ENCODE peak calls at places on chromosomes 1 and 21, in ten cellular contexts. One of them, this sample, is unnamed.
A peak's percentile ranks its signal among the peaks of the same experiment; 100 is the strongest.

GRCh38 chr1:101238041-101238515 is 1.3 kb downstream of the S1PR1 start:
- DNase-seq in HCT116: no peak
- DNase-seq in Panc1: no peak
- DNase-seq in stomach: no peak
- DNase-seq in SK-N-SH: no peak
- DNase-seq in HL-60: no peak
- DNase-seq in esophagus muscularis mucosa: no peak
- DNase-seq in endothelial cell of umbilical vein: peak; percentile 62
- DNase-seq in vagina: no peak
- DNase-seq in GM23338: peak; percentile 52
- DNase-seq in this sample: peak; percentile 34

GRCh38 chr1:153212201-153212600 is 5.2 kb upstream of the PRR9 start:
- DNase-seq in GM23338: no peak
- DNase-seq in HCT116: no peak
- DNase-seq in esophagus muscularis mucosa: no peak
- DNase-seq in endothelial cell of umbilical vein: no peak
- DNase-seq in vagina: no peak
- DNase-seq in stomach: no peak
- DNase-seq in SK-N-SH: no peak
- DNase-seq in HL-60: no peak
- DNase-seq in Panc1: no peak
- DNase-seq in this sample: no peak

GRCh38 chr1:208616776-208617175 is 372.6 kb upstream of the PLXNA2 start:
- DNase-seq in HL-60: no peak
- DNase-seq in stomach: no peak
- DNase-seq in HCT116: no peak
- DNase-seq in SK-N-SH: no peak
- DNase-seq in GM23338: no peak
- DNase-seq in Panc1: no peak
- DNase-seq in esophagus muscularis mucosa: peak; percentile 60
- DNase-seq in vagina: no peak
- DNase-seq in endothelial cell of umbilical vein: no peak
- DNase-seq in this sample: no peak

GRCh38 chr21:41228492-41228891 is 60.5 kb downstream of the BACE2 start:
- DNase-seq in HCT116: no peak
- DNase-seq in Panc1: no peak
- DNase-seq in stomach: no peak
- DNase-seq in GM23338: no peak
- DNase-seq in esophagus muscularis mucosa: no peak
- DNase-seq in SK-N-SH: no peak
- DNase-seq in vagina: no peak
- DNase-seq in endothelial cell of umbilical vein: no peak
- DNase-seq in HL-60: no peak
- DNase-seq in this sample: no peak

GRCh38 chr1:230746617-230747016 is 571 bp upstream of the CAPN9 start:
- DNase-seq in GM23338: no peak
- DNase-seq in SK-N-SH: no peak
- DNase-seq in HL-60: no peak
- DNase-seq in HCT116: no peak
- DNase-seq in stomach: no peak
- DNase-seq in endothelial cell of umbilical vein: no peak
- DNase-seq in vagina: no peak
- DNase-seq in Panc1: no peak
- DNase-seq in esophagus muscularis mucosa: no peak
- DNase-seq in this sample: no peak

GRCh38 chr1:184947497-184948256 is 26.6 kb downstream of the NIBAN1 start:
- DNase-seq in esophagus muscularis mucosa: peak; percentile 26
- DNase-seq in vagina: no peak
- DNase-seq in SK-N-SH: no peak
- DNase-seq in endothelial cell of umbilical vein: no peak
- DNase-seq in HL-60: no peak
- DNase-seq in GM23338: no peak
- DNase-seq in HCT116: no peak
- DNase-seq in Panc1: no peak
- DNase-seq in stomach: no peak
- DNase-seq in this sample: peak; percentile 37

GRCh38 chr1:246164764-246165163 is 342.3 kb downstream of the SMYD3 start:
- DNase-seq in esophagus muscularis mucosa: peak; percentile 62
- DNase-seq in vagina: no peak
- DNase-seq in HL-60: no peak
- DNase-seq in GM23338: no peak
- DNase-seq in SK-N-SH: no peak
- DNase-seq in endothelial cell of umbilical vein: no peak
- DNase-seq in Panc1: no peak
- DNase-seq in stomach: no peak
- DNase-seq in HCT116: no peak
- DNase-seq in this sample: no peak

GRCh38 chr21:29287383-29287782 is 11.3 kb upstream of the BACH1 start:
- DNase-seq in HCT116: no peak
- DNase-seq in endothelial cell of umbilical vein: peak; percentile 60
- DNase-seq in HL-60: peak; percentile 9
- DNase-seq in SK-N-SH: no peak
- DNase-seq in vagina: no peak
- DNase-seq in GM23338: no peak
- DNase-seq in Panc1: no peak
- DNase-seq in esophagus muscularis mucosa: peak; percentile 7
- DNase-seq in stomach: no peak
- DNase-seq in this sample: no peak

GRCh38 chr1:26970810-26971209 is 10.5 kb upstream of the KDF1 start:
- DNase-seq in stomach: peak; percentile 79
- DNase-seq in endothelial cell of umbilical vein: no peak
- DNase-seq in HL-60: no peak
- DNase-seq in esophagus muscularis mucosa: no peak
- DNase-seq in HCT116: no peak
- DNase-seq in Panc1: no peak
- DNase-seq in GM23338: no peak
- DNase-seq in SK-N-SH: no peak
- DNase-seq in vagina: no peak
- DNase-seq in this sample: no peak

GRCh38 chr1:201506092-201506491 is 831 bp downstream of the CSRP1 start:
- DNase-seq in vagina: no peak
- DNase-seq in SK-N-SH: no peak
- DNase-seq in Panc1: no peak
- DNase-seq in GM23338: no peak
- DNase-seq in stomach: no peak
- DNase-seq in HCT116: no peak
- DNase-seq in esophagus muscularis mucosa: no peak
- DNase-seq in HL-60: no peak
- DNase-seq in endothelial cell of umbilical vein: peak; percentile 36
- DNase-seq in this sample: no peak

GRCh38 chr1:201508809-201509208 is 1.9 kb upstream of the CSRP1 start:
- DNase-seq in Panc1: no peak
- DNase-seq in SK-N-SH: no peak
- DNase-seq in HCT116: no peak
- DNase-seq in GM23338: no peak
- DNase-seq in stomach: no peak
- DNase-seq in esophagus muscularis mucosa: no peak
- DNase-seq in endothelial cell of umbilical vein: no peak
- DNase-seq in vagina: no peak
- DNase-seq in HL-60: no peak
- DNase-seq in this sample: no peak

GRCh38 chr1:201504799-201505504 is 2.0 kb downstream of the CSRP1 start:
- DNase-seq in esophagus muscularis mucosa: no peak
- DNase-seq in vagina: no peak
- DNase-seq in HCT116: no peak
- DNase-seq in endothelial cell of umbilical vein: no peak
- DNase-seq in HL-60: no peak
- DNase-seq in stomach: no peak
- DNase-seq in SK-N-SH: no peak
- DNase-seq in GM23338: no peak
- DNase-seq in Panc1: no peak
- DNase-seq in this sample: no peak

GRCh38 chr1:201505505-201505893 is 1.4 kb downstream of the CSRP1 start:
- DNase-seq in GM23338: no peak
- DNase-seq in endothelial cell of umbilical vein: peak; percentile 75
- DNase-seq in HL-60: peak; percentile 23
- DNase-seq in vagina: no peak
- DNase-seq in stomach: no peak
- DNase-seq in SK-N-SH: no peak
- DNase-seq in esophagus muscularis mucosa: no peak
- DNase-seq in HCT116: no peak
- DNase-seq in Panc1: no peak
- DNase-seq in this sample: no peak

GRCh38 chr1:201506573-201507567 is at the start of gene CSRP1:
- DNase-seq in Panc1: no peak
- DNase-seq in endothelial cell of umbilical vein: peak; percentile 74
- DNase-seq in HCT116: peak; percentile 71
- DNase-seq in esophagus muscularis mucosa: peak; percentile 94
- DNase-seq in stomach: peak; percentile 90
- DNase-seq in HL-60: peak; percentile 83
- DNase-seq in vagina: no peak
- DNase-seq in SK-N-SH: peak; percentile 96
- DNase-seq in GM23338: peak; percentile 52
- DNase-seq in this sample: peak; percentile 87
- TF ChIP-seq POLR2AphosphoS5 in Panc1: peak; percentile 63
- TF ChIP-seq POLR2AphosphoS5 in endothelial cell of umbilical vein: peak; percentile 99
- TF ChIP-seq POLR2AphosphoS5 in HCT116: peak; percentile 94
- TF ChIP-seq POLR2AphosphoS5 in esophagus muscularis mucosa: peak; percentile 92
- TF ChIP-seq POLR2AphosphoS5 in stomach: peak; percentile 98
- TF ChIP-seq POLR2AphosphoS5 in HL-60: peak; percentile 76
- TF ChIP-seq POLR2AphosphoS5 in vagina: peak; percentile 84
- TF ChIP-seq POLR2AphosphoS5 in SK-N-SH: peak; percentile 82
- TF ChIP-seq POLR2AphosphoS5 in GM23338: no peak
- TF ChIP-seq POLR2AphosphoS5 in this sample: peak; percentile 93

DNA sequence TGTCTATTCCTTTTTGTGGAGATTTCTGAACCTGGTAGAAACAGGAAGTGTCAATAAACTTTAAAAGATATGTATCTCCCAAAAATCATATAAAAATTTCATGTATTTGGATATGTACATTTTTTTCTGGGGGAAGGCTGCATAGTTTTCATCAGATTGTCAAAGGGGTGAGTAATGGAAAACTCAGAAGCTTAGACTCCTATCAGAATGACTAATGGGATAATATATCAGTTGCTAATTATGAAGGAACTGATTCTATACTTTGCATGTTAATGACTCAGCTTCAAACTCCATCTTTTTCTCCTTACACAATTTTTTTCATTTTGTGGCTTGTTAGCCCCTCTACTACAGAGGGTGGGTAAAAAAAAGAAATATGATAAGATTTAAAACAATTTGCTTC is 55.9 kb downstream of the GON4L start:
- DNase-seq in Panc1: no peak
- DNase-seq in vagina: no peak
- DNase-seq in HL-60: no peak
- DNase-seq in esophagus muscularis mucosa: no peak
- DNase-seq in stomach: no peak
- DNase-seq in HCT116: no peak
- DNase-seq in SK-N-SH: no peak
- DNase-seq in GM23338: no peak
- DNase-seq in endothelial cell of umbilical vein: peak; percentile 30
- DNase-seq in this sample: no peak
- TF ChIP-seq CTCF in Panc1: no peak
- TF ChIP-seq CTCF in vagina: no peak
- TF ChIP-seq CTCF in HL-60: no peak
- TF ChIP-seq CTCF in esophagus muscularis mucosa: no peak
- TF ChIP-seq CTCF in stomach: no peak
- TF ChIP-seq CTCF in HCT116: no peak
- TF ChIP-seq CTCF in SK-N-SH: no peak
- TF ChIP-seq CTCF in GM23338: no peak
- TF ChIP-seq CTCF in endothelial cell of umbilical vein: no peak
- TF ChIP-seq CTCF in this sample: no peak

DNA sequence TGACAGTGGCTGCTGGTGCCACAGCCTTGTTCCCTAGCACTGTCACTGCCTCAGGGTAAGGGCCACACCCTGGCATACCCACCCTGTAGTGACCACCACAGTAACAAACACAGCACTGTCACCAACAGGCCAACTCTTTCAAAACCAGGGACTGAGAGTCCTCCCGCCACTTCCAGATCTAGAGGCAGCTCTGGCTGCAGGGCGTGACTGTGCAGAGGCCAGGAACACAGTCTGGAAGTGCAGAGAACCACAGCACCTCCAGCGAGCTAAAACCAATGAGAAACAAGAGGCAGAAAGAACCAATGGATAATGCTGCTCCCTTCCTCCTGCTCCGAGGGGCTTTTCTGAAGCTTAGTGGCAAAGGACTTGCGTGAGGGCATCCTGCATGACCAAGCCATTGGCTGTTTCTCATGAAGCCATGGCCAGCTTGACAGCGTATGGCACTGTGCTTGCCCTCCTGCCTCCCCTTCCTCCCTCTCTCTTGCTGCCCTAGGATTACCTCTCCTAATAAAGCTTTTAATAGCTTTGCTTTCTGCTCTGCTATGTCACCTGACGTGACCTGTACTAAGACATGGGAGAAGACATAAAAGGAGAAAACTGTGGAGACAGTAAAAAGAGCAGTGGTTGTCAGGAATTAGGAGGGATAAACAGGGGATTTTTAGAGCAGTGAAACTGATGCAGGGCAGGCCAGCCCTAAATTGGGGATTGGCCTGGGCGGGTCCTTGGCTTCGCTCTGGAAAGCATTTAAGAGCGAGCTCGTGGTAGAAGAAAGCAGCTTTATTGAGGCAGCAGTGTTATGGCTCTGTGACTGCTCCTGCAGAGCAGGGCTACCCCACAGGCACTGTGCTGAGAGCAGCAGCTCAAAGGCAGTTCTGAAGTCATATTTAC is 7.1 kb downstream of the PARP1 start:
- DNase-seq in vagina: no peak
- DNase-seq in endothelial cell of umbilical vein: no peak
- DNase-seq in HL-60: no peak
- DNase-seq in GM23338: no peak
- DNase-seq in stomach: no peak
- DNase-seq in SK-N-SH: no peak
- DNase-seq in HCT116: no peak
- DNase-seq in esophagus muscularis mucosa: no peak
- DNase-seq in Panc1: no peak
- DNase-seq in this sample: no peak
- TF ChIP-seq POLR2AphosphoS5 in vagina: no peak
- TF ChIP-seq POLR2AphosphoS5 in endothelial cell of umbilical vein: no peak
- TF ChIP-seq POLR2AphosphoS5 in HL-60: no peak
- TF ChIP-seq POLR2AphosphoS5 in GM23338: no peak
- TF ChIP-seq POLR2AphosphoS5 in stomach: no peak
- TF ChIP-seq POLR2AphosphoS5 in SK-N-SH: no peak
- TF ChIP-seq POLR2AphosphoS5 in HCT116: no peak
- TF ChIP-seq POLR2AphosphoS5 in esophagus muscularis mucosa: peak; percentile 44
- TF ChIP-seq POLR2AphosphoS5 in Panc1: no peak
- TF ChIP-seq POLR2AphosphoS5 in this sample: no peak

GRCh38 chr1:119771016-119771415 is 2.3 kb upstream of the HMGCS2 start:
- DNase-seq in endothelial cell of umbilical vein: peak; percentile 4
- DNase-seq in GM23338: peak; percentile 52
- DNase-seq in HCT116: no peak
- DNase-seq in stomach: no peak
- DNase-seq in esophagus muscularis mucosa: peak; percentile 60
- DNase-seq in HL-60: no peak
- DNase-seq in SK-N-SH: peak; percentile 29
- DNase-seq in vagina: no peak
- DNase-seq in Panc1: no peak
- DNase-seq in this sample: no peak
- TF ChIP-seq CTCF in endothelial cell of umbilical vein: no peak
- TF ChIP-seq CTCF in GM23338: peak; percentile 49
- TF ChIP-seq CTCF in HCT116: no peak
- TF ChIP-seq CTCF in stomach: no peak
- TF ChIP-seq CTCF in esophagus muscularis mucosa: no peak
- TF ChIP-seq CTCF in HL-60: no peak
- TF ChIP-seq CTCF in SK-N-SH: no peak
- TF ChIP-seq CTCF in vagina: no peak
- TF ChIP-seq CTCF in Panc1: no peak
- TF ChIP-seq CTCF in this sample: no peak

GRCh38 chr1:214957330-214958137 is 125.0 kb upstream of the KCNK2 start:
- DNase-seq in vagina: no peak
- DNase-seq in Panc1: no peak
- DNase-seq in esophagus muscularis mucosa: no peak
- DNase-seq in HCT116: no peak
- DNase-seq in SK-N-SH: no peak
- DNase-seq in endothelial cell of umbilical vein: no peak
- DNase-seq in stomach: no peak
- DNase-seq in HL-60: peak; percentile 89
- DNase-seq in GM23338: no peak
- DNase-seq in this sample: no peak
- TF ChIP-seq POLR2AphosphoS5 in vagina: no peak
- TF ChIP-seq POLR2AphosphoS5 in Panc1: no peak
- TF ChIP-seq POLR2AphosphoS5 in esophagus muscularis mucosa: no peak
- TF ChIP-seq POLR2AphosphoS5 in HCT116: no peak
- TF ChIP-seq POLR2AphosphoS5 in SK-N-SH: peak; percentile 97
- TF ChIP-seq POLR2AphosphoS5 in endothelial cell of umbilical vein: no peak
- TF ChIP-seq POLR2AphosphoS5 in stomach: no peak
- TF ChIP-seq POLR2AphosphoS5 in HL-60: peak; percentile 54
- TF ChIP-seq POLR2AphosphoS5 in GM23338: no peak
- TF ChIP-seq POLR2AphosphoS5 in this sample: no peak

This sample was measured in upper lobe of left lung.